ENCODE peak calls at places on chromosomes 4 and X, in four cellular contexts. One of them, this sample, is unnamed.

GRCh38 chr4:102037566-102037965 is 247.0 kb downstream of the BANK1 start:
- DNase-seq in MM.1S: no peak
- DNase-seq in HT-29: no peak
- DNase-seq in WTC11: no peak
- DNase-seq in this sample: no peak

GRCh38 chr4:165556383-165556782 is 177.6 kb downstream of the CPE start:
- DNase-seq in MM.1S: no peak
- DNase-seq in HT-29: no peak
- DNase-seq in WTC11: no peak
- DNase-seq in this sample: no peak

GRCh38 chrX:153925387-153925738 is 701 bp downstream of the ARHGAP4 start:
- DNase-seq in MM.1S: peak; percentile 81
- DNase-seq in HT-29: no peak
- DNase-seq in WTC11: no peak
- DNase-seq in this sample: no peak

GRCh38 chrX:83469551-83469950 is 38.5 kb upstream of the POU3F4 start:
- DNase-seq in MM.1S: peak; percentile 62
- DNase-seq in HT-29: peak; percentile 49
- DNase-seq in WTC11: peak; percentile 20
- DNase-seq in this sample: no peak

GRCh38 chr4:2150076-2150475 is 90.9 kb downstream of the NAT8L start:
- DNase-seq in MM.1S: no peak
- DNase-seq in HT-29: no peak
- DNase-seq in WTC11: no peak
- DNase-seq in this sample: no peak

GRCh38 chr4:98603683-98604573 is 54.5 kb downstream of the TSPAN5 start:
- DNase-seq in MM.1S: no peak
- DNase-seq in HT-29: no peak
- DNase-seq in WTC11: no peak
- DNase-seq in this sample: no peak

GRCh38 chr4:99868126-99868596 is 26.1 kb downstream of the LAMTOR3 start:
- DNase-seq in MM.1S: no peak
- DNase-seq in HT-29: no peak
- DNase-seq in WTC11: no peak
- DNase-seq in this sample: peak; percentile 22

GRCh38 chr4:169464080-169464479 is 148.3 kb downstream of the NEK1 start:
- DNase-seq in MM.1S: peak; percentile 16
- DNase-seq in HT-29: no peak
- DNase-seq in WTC11: no peak
- DNase-seq in this sample: no peak

GRCh38 chr4:38072578-38072977 is 112.4 kb downstream of the PTTG2 start:
- DNase-seq in MM.1S: no peak
- DNase-seq in HT-29: no peak
- DNase-seq in WTC11: no peak
- DNase-seq in this sample: no peak

GRCh38 chrX:119655125-119655524 is 37.8 kb downstream of the SEPTIN6 start:
- DNase-seq in MM.1S: no peak
- DNase-seq in HT-29: no peak
- DNase-seq in WTC11: no peak
- DNase-seq in this sample: no peak